ENCODE peak calls at places on chromosome 17, in six cellular contexts. One of them, this sample, is unnamed.

GRCh38 chr17:41254861-41255260 is 323 bp upstream of the KRTAP9-9 start:
- DNase-seq in NB4: no peak
- DNase-seq in A172: no peak
- DNase-seq in globus pallidus: no peak
- DNase-seq in psoas muscle: no peak
- DNase-seq in neural crest cell: no peak
- DNase-seq in this sample: no peak

GRCh38 chr17:17425005-17425404 is 51.8 kb upstream of the MED9 start:
- DNase-seq in A172: no peak
- DNase-seq in globus pallidus: no peak
- DNase-seq in neural crest cell: no peak
- DNase-seq in NB4: no peak
- DNase-seq in psoas muscle: no peak
- DNase-seq in this sample: no peak

GRCh38 chr17:79651266-79651665 is 40.4 kb upstream of the RBFOX3 start:
- DNase-seq in neural crest cell: no peak
- DNase-seq in A172: no peak
- DNase-seq in globus pallidus: no peak
- DNase-seq in NB4: no peak
- DNase-seq in psoas muscle: no peak
- DNase-seq in this sample: no peak

GRCh38 chr17:82424001-82424862 is 5.8 kb upstream of the OGFOD3 start:
- DNase-seq in NB4: peak
- DNase-seq in neural crest cell: peak
- DNase-seq in globus pallidus: no peak
- DNase-seq in psoas muscle: no peak
- DNase-seq in A172: peak
- DNase-seq in this sample: peak

GRCh38 chr17:4648741-4649140 is 7.3 kb upstream of the ALOX15 start:
- DNase-seq in psoas muscle: no peak
- DNase-seq in A172: no peak
- DNase-seq in neural crest cell: no peak
- DNase-seq in NB4: peak
- DNase-seq in globus pallidus: peak
- DNase-seq in this sample: no peak

GRCh38 chr17:49928826-49929475 is 40.0 kb upstream of the DLX4 start:
- DNase-seq in globus pallidus: no peak
- DNase-seq in A172: peak
- DNase-seq in NB4: no peak
- DNase-seq in neural crest cell: no peak
- DNase-seq in psoas muscle: no peak
- DNase-seq in this sample: no peak

GRCh38 chr17:49508061-49508865 is 13.2 kb downstream of the NGFR start:
- DNase-seq in globus pallidus: no peak
- DNase-seq in NB4: no peak
- DNase-seq in A172: peak
- DNase-seq in neural crest cell: no peak
- DNase-seq in psoas muscle: no peak
- DNase-seq in this sample: no peak

GRCh38 chr17:80146121-80147034 is 550 bp downstream of the EIF4A3 start:
- DNase-seq in A172: no peak
- DNase-seq in globus pallidus: no peak
- DNase-seq in NB4: peak
- DNase-seq in psoas muscle: no peak
- DNase-seq in neural crest cell: no peak
- DNase-seq in this sample: no peak

GRCh38 chr17:64386412-64387144 is 4.1 kb downstream of the PECAM1 start:
- DNase-seq in globus pallidus: no peak
- DNase-seq in NB4: no peak
- DNase-seq in A172: no peak
- DNase-seq in psoas muscle: no peak
- DNase-seq in neural crest cell: no peak
- DNase-seq in this sample: no peak

GRCh38 chr17:7281953-7282751 is 634 bp downstream of the SLC2A4 start:
- DNase-seq in NB4: no peak
- DNase-seq in neural crest cell: peak
- DNase-seq in psoas muscle: peak
- DNase-seq in A172: no peak
- DNase-seq in globus pallidus: no peak
- DNase-seq in this sample: no peak

GRCh38 chr17:19728114-19728495 is 11.7 kb upstream of the SLC47A2 start:
- DNase-seq in neural crest cell: no peak
- DNase-seq in A172: no peak
- DNase-seq in globus pallidus: peak
- DNase-seq in psoas muscle: peak
- DNase-seq in NB4: no peak
- DNase-seq in this sample: peak

GRCh38 chr17:74605361-74605760 is 13.3 kb upstream of the CD300LD start:
- DNase-seq in neural crest cell: no peak
- DNase-seq in psoas muscle: peak
- DNase-seq in globus pallidus: no peak
- DNase-seq in A172: peak
- DNase-seq in NB4: no peak
- DNase-seq in this sample: no peak

GRCh38 chr17:68701046-68701445 is 99.9 kb upstream of the FAM20A start:
- DNase-seq in A172: no peak
- DNase-seq in neural crest cell: no peak
- DNase-seq in NB4: no peak
- DNase-seq in psoas muscle: no peak
- DNase-seq in globus pallidus: no peak
- DNase-seq in this sample: no peak

GRCh38 chr17:2977157-2977556 is 86.2 kb downstream of the OR1D5 start:
- DNase-seq in A172: no peak
- DNase-seq in neural crest cell: no peak
- DNase-seq in NB4: no peak
- DNase-seq in globus pallidus: no peak
- DNase-seq in psoas muscle: no peak
- DNase-seq in this sample: no peak

GRCh38 chr17:73492802-73493139 is 151.5 kb downstream of the SDK2 start:
- DNase-seq in psoas muscle: no peak
- DNase-seq in A172: no peak
- DNase-seq in globus pallidus: no peak
- DNase-seq in NB4: no peak
- DNase-seq in neural crest cell: no peak
- DNase-seq in this sample: no peak

GRCh38 chr17:66088173-66088572 is 103.8 kb downstream of the CEP112 start:
- DNase-seq in globus pallidus: no peak
- DNase-seq in neural crest cell: no peak
- DNase-seq in NB4: no peak
- DNase-seq in A172: no peak
- DNase-seq in psoas muscle: no peak
- DNase-seq in this sample: no peak

GRCh38 chr17:28726396-28726911 is 421 bp upstream of the TLCD1 start:
- DNase-seq in A172: peak
- DNase-seq in psoas muscle: no peak
- DNase-seq in neural crest cell: peak
- DNase-seq in NB4: peak
- DNase-seq in globus pallidus: no peak
- DNase-seq in this sample: peak